ENCODE peak calls at places on chromosomes 16 and 17, in ten cellular contexts. B is stomach, F is neural progenitor cell, H is dorsolateral prefrontal cortex, S is GM19239, O is fibroblast of lung, W is GM12892, C is pancreas, I is nucleus accumbens, J is MV-4-11. P is an unnamed sample.

GRCh38 chr16:22670551-22670970 is 143.4 kb upstream of the HS3ST2 start:
- DNase-seq in I (peak), C (no peak), O (no peak), W (peak), J (no peak), S (peak), F (peak), B (no peak), H (no peak), P (peak)

GRCh38 chr16:86584071-86584685 is 5.8 kb downstream of the FOXL1 start:
- DNase-seq in B (no peak), H (no peak), C (no peak), F (no peak), W (no peak), S (no peak), J (no peak), I (no peak), O (no peak), P (no peak)

GRCh38 chr16:75110637-75111513 is 5.7 kb downstream of the LDHD start:
- DNase-seq in F (peak), B (peak), W (peak), O (peak), J (peak), H (peak), C (peak), I (peak), S (peak), P (peak)

GRCh38 chr17:67212231-67212630 is 32.8 kb downstream of the HELZ start:
- DNase-seq in B (no peak), O (peak), J (no peak), W (no peak), C (no peak), S (no peak), H (no peak), F (no peak), I (no peak), P (no peak)

GRCh38 chr16:84380405-84380804 is 12.1 kb downstream of the ATP2C2 start:
- DNase-seq in B (no peak), J (peak), S (no peak), W (no peak), H (no peak), C (no peak), O (no peak), F (no peak), I (no peak), P (no peak)

GRCh38 chr16:80610489-80611156 is 69.8 kb downstream of the DYNLRB2 start:
- DNase-seq in J (peak), F (no peak), O (no peak), H (no peak), W (no peak), C (no peak), B (no peak), S (no peak), I (no peak), P (no peak)

GRCh38 chr17:82881900-82882714 is 42.3 kb upstream of the ZNF750 start:
- DNase-seq in O (peak), F (no peak), C (peak), H (no peak), B (peak), I (no peak), S (no peak), W (no peak), J (no peak), P (no peak)

GRCh38 chr17:28928061-28928460 is 23.3 kb downstream of the PHF12 start:
- DNase-seq in I (no peak), W (no peak), S (no peak), C (no peak), H (no peak), F (no peak), J (peak), O (no peak), B (no peak), P (no peak)

GRCh38 chr17:74147436-74147835 is 56.0 kb upstream of the RPL38 start:
- DNase-seq in H (no peak), C (no peak), B (no peak), I (no peak), W (no peak), S (no peak), O (no peak), F (no peak), J (no peak), P (no peak)

GRCh38 chr17:28113269-28113668 is 70.8 kb downstream of the NLK start:
- DNase-seq in O (no peak), I (no peak), F (no peak), J (no peak), W (no peak), H (no peak), C (no peak), B (no peak), S (no peak), P (no peak)

GRCh38 chr17:42744283-42744805 is 496 bp downstream of the EZH1 start:
- DNase-seq in B (peak), I (peak), J (peak), O (peak), C (peak), S (peak), W (peak), F (no peak), H (peak), P (no peak)

GRCh38 chr17:50863221-50863843 is 2.8 kb downstream of the TOB1 start:
- DNase-seq in O (peak), S (no peak), F (peak), B (peak), I (peak), J (peak), W (no peak), C (peak), H (peak), P (no peak)

GRCh38 chr17:76597156-76598003 is 11.7 kb upstream of the ST6GALNAC2 start:
- DNase-seq in H (no peak), B (no peak), C (no peak), O (no peak), W (no peak), S (no peak), F (no peak), I (no peak), J (peak), P (no peak)

GRCh38 chr17:45828171-45829133 is 16.2 kb upstream of the SPPL2C start:
- DNase-seq in S (no peak), W (no peak), J (no peak), C (no peak), F (no peak), H (no peak), O (no peak), B (no peak), I (no peak), P (no peak)

GRCh38 chr17:68513932-68514331 is 1.7 kb downstream of the PRKAR1A start:
- DNase-seq in W (no peak), F (no peak), I (no peak), B (no peak), O (no peak), H (no peak), S (no peak), J (no peak), C (no peak), P (no peak)

GRCh38 chr16:90031931-90032663 is 12.8 kb upstream of the DBNDD1 start:
- DNase-seq in J (peak), H (no peak), O (peak), I (no peak), W (no peak), B (no peak), F (no peak), S (no peak), C (no peak), P (no peak)

GRCh38 chr17:77160032-77160876 is 19.5 kb downstream of the SEC14L1 start:
- DNase-seq in O (no peak), I (no peak), B (no peak), F (no peak), S (no peak), C (no peak), H (no peak), W (no peak), J (no peak), P (no peak)

GRCh38 chr16:14252860-14253259 is 181.7 kb downstream of the MRTFB start:
- DNase-seq in H (no peak), C (no peak), B (no peak), S (no peak), O (no peak), F (no peak), W (no peak), I (no peak), J (no peak), P (no peak)

GRCh38 chr16:62256406-62256805 is 220.2 kb upstream of the CDH8 start:
- DNase-seq in J (no peak), I (no peak), O (no peak), B (no peak), F (peak), S (no peak), H (no peak), W (no peak), C (no peak), P (no peak)

GRCh38 chr16:87384162-87384999 is 805 bp upstream of the FBXO31 start:
- DNase-seq in J (peak), C (no peak), W (peak), S (no peak), H (no peak), I (no peak), F (no peak), B (peak), O (no peak), P (no peak)

GRCh38 chr17:4739122-4740024 is at the start of the genes CXCL16 and ZMYND15:
- DNase-seq in F (peak), O (peak), S (peak), J (no peak), B (peak), W (peak), I (peak), C (no peak), H (no peak), P (peak)

GRCh38 chr17:28328325-28328724 is 6.9 kb downstream of the IFT20 start:
- DNase-seq in H (no peak), B (peak), S (no peak), C (no peak), W (no peak), J (no peak), F (peak), O (peak), I (no peak), P (no peak)

GRCh38 chr17:64536913-64537312 is 30.1 kb downstream of the CEP95 start:
- DNase-seq in H (no peak), B (no peak), O (no peak), F (no peak), J (no peak), S (no peak), I (no peak), W (no peak), C (no peak), P (no peak)

GRCh38 chr16:88504489-88505404 is 51.7 kb downstream of the ZFPM1 start:
- DNase-seq in I (no peak), J (no peak), W (no peak), O (no peak), B (peak), C (peak), H (no peak), F (no peak), S (no peak), P (no peak)